ENCODE peak calls at places on chromosomes 12 and 14, in six cellular contexts. One of them, this sample, is unnamed.

GRCh38 chr12:30975581-30975980 is 49.0 kb downstream of the TSPAN11 start:
- DNase-seq in fibroblast of pulmonary artery: no peak
- DNase-seq in tibial nerve: no peak
- DNase-seq in left ventricle myocardium inferior: no peak
- DNase-seq in astrocyte of the spinal cord: no peak
- DNase-seq in IMR-90: no peak
- DNase-seq in this sample: no peak

GRCh38 chr14:65336191-65336591 is 76.3 kb upstream of the FUT8 start:
- DNase-seq in fibroblast of pulmonary artery: peak
- DNase-seq in tibial nerve: no peak
- DNase-seq in left ventricle myocardium inferior: no peak
- DNase-seq in astrocyte of the spinal cord: peak
- DNase-seq in IMR-90: peak
- DNase-seq in this sample: no peak

GRCh38 chr12:6941267-6941666 is 2.3 kb upstream of the RNU7-1 start:
- DNase-seq in fibroblast of pulmonary artery: no peak
- DNase-seq in tibial nerve: no peak
- DNase-seq in left ventricle myocardium inferior: peak
- DNase-seq in astrocyte of the spinal cord: no peak
- DNase-seq in IMR-90: no peak
- DNase-seq in this sample: no peak

GRCh38 chr14:77883479-77884238 is 83.8 kb downstream of the ADCK1 start:
- DNase-seq in fibroblast of pulmonary artery: no peak
- DNase-seq in tibial nerve: no peak
- DNase-seq in left ventricle myocardium inferior: no peak
- DNase-seq in astrocyte of the spinal cord: no peak
- DNase-seq in IMR-90: no peak
- DNase-seq in this sample: no peak

GRCh38 chr14:53670701-53671100 is 285.9 kb downstream of the BMP4 start:
- DNase-seq in fibroblast of pulmonary artery: peak
- DNase-seq in tibial nerve: no peak
- DNase-seq in left ventricle myocardium inferior: no peak
- DNase-seq in astrocyte of the spinal cord: peak
- DNase-seq in IMR-90: peak
- DNase-seq in this sample: peak

GRCh38 chr12:108468149-108468968 is 46.7 kb upstream of the FICD start:
- DNase-seq in fibroblast of pulmonary artery: peak
- DNase-seq in tibial nerve: peak
- DNase-seq in left ventricle myocardium inferior: no peak
- DNase-seq in astrocyte of the spinal cord: peak
- DNase-seq in IMR-90: peak
- DNase-seq in this sample: peak

GRCh38 chr12:96047151-96047620 is 11.8 kb upstream of the LTA4H start:
- DNase-seq in fibroblast of pulmonary artery: no peak
- DNase-seq in tibial nerve: no peak
- DNase-seq in left ventricle myocardium inferior: no peak
- DNase-seq in astrocyte of the spinal cord: no peak
- DNase-seq in IMR-90: no peak
- DNase-seq in this sample: no peak

GRCh38 chr12:46221255-46222128 is 47.4 kb downstream of the SLC38A1 start:
- DNase-seq in fibroblast of pulmonary artery: peak
- DNase-seq in tibial nerve: no peak
- DNase-seq in left ventricle myocardium inferior: no peak
- DNase-seq in astrocyte of the spinal cord: peak
- DNase-seq in IMR-90: peak
- DNase-seq in this sample: peak

GRCh38 chr14:88299865-88300264 is 23.2 kb downstream of the KCNK10 start:
- DNase-seq in fibroblast of pulmonary artery: no peak
- DNase-seq in tibial nerve: no peak
- DNase-seq in left ventricle myocardium inferior: no peak
- DNase-seq in astrocyte of the spinal cord: no peak
- DNase-seq in IMR-90: no peak
- DNase-seq in this sample: no peak

GRCh38 chr12:66819587-66819986 is 140.7 kb upstream of the GRIP1 start:
- DNase-seq in fibroblast of pulmonary artery: no peak
- DNase-seq in tibial nerve: no peak
- DNase-seq in left ventricle myocardium inferior: no peak
- DNase-seq in astrocyte of the spinal cord: no peak
- DNase-seq in IMR-90: no peak
- DNase-seq in this sample: no peak

GRCh38 chr12:109299849-109300248 is 9.2 kb downstream of the FOXN4 start:
- DNase-seq in fibroblast of pulmonary artery: no peak
- DNase-seq in tibial nerve: no peak
- DNase-seq in left ventricle myocardium inferior: no peak
- DNase-seq in astrocyte of the spinal cord: no peak
- DNase-seq in IMR-90: no peak
- DNase-seq in this sample: no peak

GRCh38 chr12:127729381-127729780 is 537.6 kb upstream of the TMEM132C start:
- DNase-seq in fibroblast of pulmonary artery: no peak
- DNase-seq in tibial nerve: no peak
- DNase-seq in left ventricle myocardium inferior: no peak
- DNase-seq in astrocyte of the spinal cord: peak
- DNase-seq in IMR-90: no peak
- DNase-seq in this sample: peak

GRCh38 chr12:4701863-4702262 is 18.3 kb upstream of the GALNT8 start:
- DNase-seq in fibroblast of pulmonary artery: no peak
- DNase-seq in tibial nerve: no peak
- DNase-seq in left ventricle myocardium inferior: no peak
- DNase-seq in astrocyte of the spinal cord: no peak
- DNase-seq in IMR-90: no peak
- DNase-seq in this sample: no peak

GRCh38 chr12:45986646-45987338 is 3.6 kb downstream of the SCAF11 start:
- DNase-seq in fibroblast of pulmonary artery: no peak
- DNase-seq in tibial nerve: no peak
- DNase-seq in left ventricle myocardium inferior: no peak
- DNase-seq in astrocyte of the spinal cord: no peak
- DNase-seq in IMR-90: no peak
- DNase-seq in this sample: no peak

GRCh38 chr12:132158677-132159554 is 14.7 kb downstream of the NOC4L start:
- DNase-seq in fibroblast of pulmonary artery: no peak
- DNase-seq in tibial nerve: no peak
- DNase-seq in left ventricle myocardium inferior: peak
- DNase-seq in astrocyte of the spinal cord: no peak
- DNase-seq in IMR-90: no peak
- DNase-seq in this sample: no peak

GRCh38 chr12:14554281-14555008 is 13.2 kb downstream of the PLBD1 start:
- DNase-seq in fibroblast of pulmonary artery: peak
- DNase-seq in tibial nerve: peak
- DNase-seq in left ventricle myocardium inferior: peak
- DNase-seq in astrocyte of the spinal cord: no peak
- DNase-seq in IMR-90: no peak
- DNase-seq in this sample: no peak

GRCh38 chr12:122452701-122453285 is 30.3 kb upstream of the CLIP1 start:
- DNase-seq in fibroblast of pulmonary artery: no peak
- DNase-seq in tibial nerve: no peak
- DNase-seq in left ventricle myocardium inferior: no peak
- DNase-seq in astrocyte of the spinal cord: no peak
- DNase-seq in IMR-90: no peak
- DNase-seq in this sample: no peak

GRCh38 chr14:106511411-106512198 is 985.2 kb downstream of the TMEM121 start:
- DNase-seq in fibroblast of pulmonary artery: no peak
- DNase-seq in tibial nerve: no peak
- DNase-seq in left ventricle myocardium inferior: no peak
- DNase-seq in astrocyte of the spinal cord: no peak
- DNase-seq in IMR-90: no peak
- DNase-seq in this sample: no peak

GRCh38 chr12:117724545-117724944 is 244.2 kb downstream of the KSR2 start:
- DNase-seq in fibroblast of pulmonary artery: no peak
- DNase-seq in tibial nerve: no peak
- DNase-seq in left ventricle myocardium inferior: no peak
- DNase-seq in astrocyte of the spinal cord: peak
- DNase-seq in IMR-90: no peak
- DNase-seq in this sample: no peak

GRCh38 chr14:75044322-75044721 is 6.9 kb downstream of the MLH3 start:
- DNase-seq in fibroblast of pulmonary artery: peak
- DNase-seq in tibial nerve: no peak
- DNase-seq in left ventricle myocardium inferior: no peak
- DNase-seq in astrocyte of the spinal cord: peak
- DNase-seq in IMR-90: peak
- DNase-seq in this sample: peak

GRCh38 chr12:30794020-30794419 is 39.3 kb upstream of the CAPRIN2 start:
- DNase-seq in fibroblast of pulmonary artery: no peak
- DNase-seq in tibial nerve: no peak
- DNase-seq in left ventricle myocardium inferior: no peak
- DNase-seq in astrocyte of the spinal cord: no peak
- DNase-seq in IMR-90: no peak
- DNase-seq in this sample: no peak

GRCh38 chr12:130715996-130716917 is at the start of gene RIMBP2:
- DNase-seq in fibroblast of pulmonary artery: peak
- DNase-seq in tibial nerve: no peak
- DNase-seq in left ventricle myocardium inferior: no peak
- DNase-seq in astrocyte of the spinal cord: no peak
- DNase-seq in IMR-90: peak
- DNase-seq in this sample: no peak

DNA sequence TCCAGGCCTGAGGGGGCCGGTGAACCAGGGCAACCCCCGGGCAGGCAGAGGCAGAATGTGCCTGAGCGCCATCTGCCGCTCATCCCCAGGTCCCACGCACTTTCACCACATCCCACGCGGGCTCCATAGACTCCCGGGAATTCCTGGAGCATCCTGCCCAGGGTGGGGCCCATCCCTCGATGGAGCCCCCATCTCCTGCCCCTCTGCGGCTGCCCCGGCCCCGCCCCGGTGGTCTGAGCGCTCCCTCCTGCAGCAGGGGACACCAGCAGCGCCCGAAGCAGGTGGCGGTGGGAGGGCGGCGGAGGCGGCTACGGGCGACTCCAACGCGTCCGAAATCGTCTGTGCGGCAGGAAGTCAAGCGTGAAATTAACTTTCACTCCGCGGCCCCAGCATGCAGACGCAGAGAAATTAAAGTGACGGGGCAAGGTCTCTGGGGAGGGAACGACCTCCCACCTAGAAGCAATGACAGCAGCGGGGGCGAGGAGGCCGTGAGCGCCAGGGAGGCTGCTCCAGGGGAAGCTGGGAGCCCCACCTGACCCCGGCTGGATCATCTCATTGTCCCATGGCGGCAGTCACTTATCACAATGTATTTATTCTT is 122.2 kb downstream of the NCOR2 start:
- DNase-seq in fibroblast of pulmonary artery: no peak
- DNase-seq in tibial nerve: no peak
- DNase-seq in left ventricle myocardium inferior: peak
- DNase-seq in astrocyte of the spinal cord: no peak
- DNase-seq in IMR-90: no peak
- DNase-seq in this sample: no peak
- TF ChIP-seq CTCF in fibroblast of pulmonary artery: no peak
- TF ChIP-seq CTCF in tibial nerve: no peak
- TF ChIP-seq CTCF in left ventricle myocardium inferior: no peak
- TF ChIP-seq CTCF in astrocyte of the spinal cord: peak
- TF ChIP-seq CTCF in IMR-90: no peak
- TF ChIP-seq CTCF in this sample: peak

DNA sequence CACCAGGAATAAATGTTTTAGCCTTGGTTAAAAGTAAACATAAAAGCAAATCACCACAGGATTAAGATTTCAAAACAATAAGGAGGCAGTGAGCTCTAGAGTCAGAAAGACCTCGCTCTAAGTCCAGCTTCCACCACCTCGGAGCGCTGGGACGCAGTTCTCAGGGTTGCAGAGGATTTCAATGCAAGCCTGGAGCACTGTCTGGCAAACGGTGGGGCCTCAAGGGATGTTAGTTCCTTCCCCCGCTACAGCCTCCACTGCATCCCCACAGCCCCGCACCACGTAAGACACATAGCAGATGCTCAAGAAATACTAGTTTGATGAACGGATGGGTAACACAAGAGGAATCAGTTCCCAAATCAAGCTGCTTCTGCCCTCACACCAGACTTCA is 39.3 kb upstream of the TMCC3 start:
- DNase-seq in fibroblast of pulmonary artery: peak
- DNase-seq in tibial nerve: no peak
- DNase-seq in left ventricle myocardium inferior: no peak
- DNase-seq in astrocyte of the spinal cord: no peak
- DNase-seq in IMR-90: no peak
- DNase-seq in this sample: no peak
- H3K4me3 ChIP-seq in fibroblast of pulmonary artery: peak
- H3K4me3 ChIP-seq in tibial nerve: peak
- H3K4me3 ChIP-seq in left ventricle myocardium inferior: peak
- H3K4me3 ChIP-seq in astrocyte of the spinal cord: no peak
- H3K4me3 ChIP-seq in IMR-90: no peak
- H3K4me3 ChIP-seq in this sample: no peak

DNA sequence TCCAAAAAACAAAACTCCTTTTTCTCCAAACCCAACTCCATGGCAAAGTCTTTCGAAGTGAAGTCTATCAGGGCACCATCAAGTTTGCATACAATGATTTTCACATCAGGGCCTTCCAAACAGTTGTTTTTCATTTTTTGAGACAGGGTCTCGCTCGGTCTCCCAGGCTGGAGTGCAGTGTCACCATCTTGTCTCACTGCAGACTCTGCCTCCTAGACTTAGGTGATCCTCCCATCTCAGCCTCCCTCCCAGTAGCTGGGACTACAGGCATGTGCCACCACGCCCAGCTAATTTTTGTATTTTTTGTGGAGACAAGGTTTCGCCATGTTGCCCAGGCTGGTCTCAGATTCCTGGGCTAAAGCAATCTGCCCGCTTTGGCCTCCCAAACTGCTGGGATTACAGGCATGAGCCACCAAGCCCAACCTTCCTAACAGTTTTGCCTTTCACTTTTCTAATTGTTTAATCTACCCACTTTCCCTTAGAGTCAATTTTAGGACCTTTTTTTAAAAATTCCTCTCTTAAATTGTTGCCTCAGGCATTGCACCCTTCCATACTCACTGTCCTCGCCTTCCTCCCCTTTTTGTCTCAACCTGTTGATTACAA is 11.6 kb downstream of the ZFHX2 start:
- DNase-seq in fibroblast of pulmonary artery: no peak
- DNase-seq in tibial nerve: no peak
- DNase-seq in left ventricle myocardium inferior: no peak
- DNase-seq in astrocyte of the spinal cord: no peak
- DNase-seq in IMR-90: no peak
- DNase-seq in this sample: no peak
- TF ChIP-seq CTCF in fibroblast of pulmonary artery: no peak
- TF ChIP-seq CTCF in tibial nerve: no peak
- TF ChIP-seq CTCF in left ventricle myocardium inferior: peak
- TF ChIP-seq CTCF in astrocyte of the spinal cord: no peak
- TF ChIP-seq CTCF in IMR-90: no peak
- TF ChIP-seq CTCF in this sample: no peak

DNA sequence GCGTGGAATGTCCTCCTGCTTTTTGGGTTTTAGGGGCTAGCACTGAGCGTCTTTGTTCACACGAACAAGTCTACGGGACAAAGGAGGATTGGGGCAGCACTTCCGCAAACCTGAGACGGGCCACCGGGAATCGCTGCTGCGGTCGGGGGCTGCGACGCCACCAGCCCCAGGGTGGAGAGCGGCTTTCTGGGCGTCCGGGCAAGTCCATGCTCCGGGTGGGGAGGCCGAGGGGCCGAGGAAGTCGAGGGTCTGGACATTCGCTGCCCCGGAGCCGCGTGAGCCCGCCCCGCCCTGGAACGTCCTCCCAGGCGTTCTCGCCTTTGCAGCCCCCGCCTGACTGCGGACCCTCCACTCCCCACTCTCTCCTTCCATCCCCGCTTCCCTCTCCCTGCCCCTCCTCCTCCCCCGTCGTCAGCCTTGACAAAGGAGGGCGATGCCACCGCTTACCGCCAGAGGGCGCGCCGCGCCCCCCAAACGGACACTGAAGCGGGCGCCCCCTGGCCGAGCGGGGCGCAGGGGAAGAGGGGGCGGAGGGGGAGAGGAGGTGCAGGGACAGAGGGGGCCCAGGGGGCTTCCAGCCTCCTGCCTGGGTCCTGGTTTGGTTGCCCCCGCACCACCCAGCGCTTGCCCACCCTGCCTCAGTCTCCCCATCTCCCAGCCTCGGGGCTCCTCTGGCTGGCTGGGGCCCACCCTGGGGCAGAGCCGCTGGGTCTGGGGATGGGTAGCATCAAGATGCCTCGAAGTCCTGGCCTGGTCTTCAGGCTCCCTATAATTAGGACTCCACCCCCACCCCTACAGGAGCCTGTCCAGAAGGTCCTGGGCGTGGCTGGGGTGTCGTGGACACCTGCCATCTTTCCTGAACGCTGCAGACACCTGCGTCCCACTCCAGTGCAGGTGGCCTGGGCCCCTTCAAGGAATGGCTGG is 39.1 kb upstream of the INF2 start:
- DNase-seq in fibroblast of pulmonary artery: peak
- DNase-seq in tibial nerve: peak
- DNase-seq in left ventricle myocardium inferior: peak
- DNase-seq in astrocyte of the spinal cord: peak
- DNase-seq in IMR-90: peak
- DNase-seq in this sample: peak
- H3K4me3 ChIP-seq in fibroblast of pulmonary artery: peak
- H3K4me3 ChIP-seq in tibial nerve: peak
- H3K4me3 ChIP-seq in left ventricle myocardium inferior: peak
- H3K4me3 ChIP-seq in astrocyte of the spinal cord: peak
- H3K4me3 ChIP-seq in IMR-90: peak
- H3K4me3 ChIP-seq in this sample: peak

This sample was measured in astrocyte of the cerebellum.